ENCODE peak calls at places on chromosomes 13 and 19, in seven cellular contexts. M is psoas muscle, E is EL, A is SW 1271, H is lung microvascular endothelial cell, Q is WERI-Rb-1, K is midbrain. D is an unnamed sample.

GRCh38 chr19:47564081-47564480 is 8.9 kb downstream of the ZNF541 start:
- DNase-seq in A (no peak), M (no peak), Q (no peak), K (no peak), E (no peak), H (no peak), D (no peak)

GRCh38 chr13:89474432-89474831 is 1803.3 kb downstream of the SLITRK5 start:
- DNase-seq in K (no peak), E (no peak), H (no peak), A (no peak), Q (no peak), M (no peak), D (no peak)

GRCh38 chr13:59531571-59532091 is 632.1 kb downstream of the DIAPH3 start:
- DNase-seq in A (peak; percentile 71), H (peak; percentile 98), Q (no peak), K (peak; percentile 77), M (peak; percentile 67), E (peak; percentile 71), D (peak; percentile 12)

GRCh38 chr13:50608357-50608756 is 235.1 kb downstream of the DLEU7 start:
- DNase-seq in E (no peak), K (no peak), M (no peak), A (no peak), Q (peak; percentile 10), H (no peak), D (no peak)

GRCh38 chr13:114049026-114049425 is 75.2 kb upstream of the C13orf46 start:
- DNase-seq in M (no peak), K (no peak), A (no peak), E (no peak), H (no peak), Q (no peak), D (no peak)

GRCh38 chr13:39484506-39485313 is 118.3 kb downstream of the LHFPL6 start:
- DNase-seq in Q (no peak), E (peak; percentile 62), K (no peak), H (peak; percentile 54), A (no peak), M (no peak), D (no peak)

GRCh38 chr13:38641164-38641948 is 45.5 kb upstream of the FREM2 start:
- DNase-seq in M (no peak), K (no peak), H (no peak), A (no peak), E (no peak), Q (no peak), D (peak; percentile 50)

GRCh38 chr13:107866666-107867623 is 348.4 kb downstream of the LIG4 start:
- DNase-seq in Q (peak; percentile 67), K (peak; percentile 34), A (no peak), E (no peak), H (peak; percentile 64), M (no peak), D (no peak)

GRCh38 chr19:15296841-15297415 is 35.4 kb downstream of the BRD4 start:
- DNase-seq in A (no peak), E (no peak), K (no peak), Q (no peak), M (no peak), H (no peak), D (no peak)

GRCh38 chr19:44753932-44754742 is 5.6 kb downstream of the BCL3 start:
- DNase-seq in K (peak; percentile 2), H (peak; percentile 82), Q (peak; percentile 88), M (peak; percentile 96), A (peak; percentile 61), E (peak; percentile 89), D (peak; percentile 66)

GRCh38 chr19:46495789-46496099 is at the start of gene PNMA8B:
- DNase-seq in A (no peak), E (no peak), Q (peak; percentile 74), K (peak; percentile 88), H (no peak), M (peak; percentile 69), D (no peak)

GRCh38 chr19:16457954-16458331 is 13.8 kb downstream of the EPS15L1 start:
- DNase-seq in Q (no peak), M (peak; percentile 46), H (no peak), A (no peak), E (no peak), K (no peak), D (no peak)

GRCh38 chr19:6521718-6522646 is 8.8 kb upstream of the TNFSF9 start:
- DNase-seq in E (peak; percentile 28), M (no peak), A (no peak), K (no peak), H (peak; percentile 22), Q (no peak), D (no peak)

GRCh38 chr13:23472189-23472588 is 38.7 kb upstream of the SACS start:
- DNase-seq in Q (no peak), A (no peak), K (no peak), M (no peak), E (no peak), H (no peak), D (no peak)

GRCh38 chr19:17215125-17215971 is at the start of gene USE1:
- DNase-seq in Q (peak; percentile 89), A (peak; percentile 85), H (peak; percentile 88), M (peak; percentile 90), K (peak; percentile 94), E (peak; percentile 91), D (peak; percentile 74)

GRCh38 chr13:60448907-60449510 is 52.0 kb downstream of the TDRD3 start:
- DNase-seq in Q (peak; percentile 5), K (peak; percentile 67), M (no peak), A (peak; percentile 33), H (peak; percentile 65), E (peak; percentile 48), D (peak; percentile 69)

GRCh38 chr19:41296323-41296935 is 13.5 kb upstream of the CCDC97 start:
- DNase-seq in M (no peak), Q (no peak), E (no peak), K (no peak), H (no peak), A (no peak), D (no peak)

GRCh38 chr19:17967258-17968051 is 548 bp downstream of the KCNN1 start:
- DNase-seq in A (no peak), M (no peak), H (no peak), Q (no peak), K (no peak), E (no peak), D (no peak)

GRCh38 chr13:100434010-100434763 is 154.4 kb downstream of the GGACT start:
- DNase-seq in M (no peak), Q (no peak), K (no peak), E (peak; percentile 79), A (peak; percentile 71), H (peak; percentile 60), D (no peak)

GRCh38 chr13:101390461-101390860 is 25.8 kb downstream of the NALCN start:
- DNase-seq in A (peak; percentile 18), H (peak; percentile 4), K (no peak), E (peak; percentile 34), Q (no peak), M (no peak), D (no peak)

GRCh38 chr13:113120300-113121182 is 2.1 kb upstream of the F10 start:
- DNase-seq in E (no peak), Q (peak; percentile 8), K (no peak), M (no peak), H (no peak), A (no peak), D (no peak)

GRCh38 chr19:7191946-7192691 is 102.1 kb downstream of the INSR start:
- DNase-seq in E (peak; percentile 12), H (no peak), A (no peak), Q (no peak), K (no peak), M (no peak), D (peak; percentile 26)

GRCh38 chr19:1217366-1217765 is 11.8 kb downstream of the STK11 start:
- DNase-seq in E (no peak), Q (no peak), K (no peak), H (no peak), A (no peak), M (no peak), D (no peak)

GRCh38 chr19:33988601-33989000 is 183.7 kb upstream of the LSM14A start:
- DNase-seq in A (no peak), H (no peak), K (no peak), Q (no peak), E (peak; percentile 70), M (no peak), D (no peak)

GRCh38 chr13:74114202-74114601 is 20.0 kb downstream of the KLF12 start:
- DNase-seq in H (peak; percentile 37), A (no peak), M (no peak), Q (no peak), E (peak; percentile 71), K (no peak), D (no peak)

GRCh38 chr19:48556163-48556562 is 4.2 kb downstream of the SULT2B1 start:
- DNase-seq in H (peak; percentile 76), Q (peak; percentile 58), K (no peak), A (no peak), E (peak; percentile 71), M (no peak), D (peak; percentile 28)

GRCh38 chr13:49627831-49628652 is at the start of gene ARL11:
- DNase-seq in A (no peak), H (no peak), K (peak; percentile 14), Q (no peak), E (no peak), M (peak; percentile 59), D (no peak)

GRCh38 chr13:39038569-39038898 is 278 bp downstream of the NHLRC3 start:
- DNase-seq in M (no peak), K (no peak), A (no peak), H (peak; percentile 24), E (peak; percentile 36), Q (no peak), D (peak; percentile 39)

GRCh38 chr13:111225184-111225583 is 95.3 kb upstream of the TEX29 start:
- DNase-seq in A (no peak), K (no peak), M (no peak), Q (no peak), E (no peak), H (no peak), D (no peak)

GRCh38 chr19:17327654-17328516 is 6.8 kb downstream of the ANO8 start:
- DNase-seq in Q (no peak), M (no peak), K (no peak), H (no peak), A (no peak), E (no peak), D (peak; percentile 84)

GRCh38 chr13:105805866-105806265 is 729.6 kb downstream of the EFNB2 start:
- DNase-seq in K (no peak), H (no peak), A (no peak), M (no peak), E (no peak), Q (no peak), D (no peak)

GRCh38 chr13:114259374-114259773 is 22.0 kb upstream of the UPF3A start:
- DNase-seq in A (no peak), M (no peak), Q (no peak), K (no peak), H (no peak), E (no peak), D (no peak)

GRCh38 chr19:17757125-17757524 is 5.8 kb downstream of the FCHO1 start:
- DNase-seq in A (peak; percentile 26), K (peak; percentile 94), E (peak; percentile 67), H (peak; percentile 58), Q (no peak), M (no peak), D (no peak)

D was measured in SK-MEL-5.